ENCODE peak calls at places on chromosome 13, in five cellular contexts. R, C, U, F and Q are unnamed samples.

GRCh38 chr13:48580886-48581285 is 48.0 kb upstream of the RCBTB2 start:
- DNase-seq in R (no peak), C (no peak), U (no peak), F (no peak), Q (no peak)

GRCh38 chr13:66675620-66676019 is 554.5 kb downstream of the PCDH9 start:
- DNase-seq in R (no peak), C (no peak), U (no peak), F (no peak), Q (no peak)

GRCh38 chr13:31276386-31276785 is 76.6 kb downstream of the B3GLCT start:
- DNase-seq in R (no peak), C (no peak), U (no peak), F (no peak), Q (peak)

GRCh38 chr13:66780814-66781213 is 449.3 kb downstream of the PCDH9 start:
- DNase-seq in R (no peak), C (no peak), U (no peak), F (no peak), Q (no peak)

GRCh38 chr13:39311619-39312018 is 273.4 kb downstream of the NHLRC3 start:
- DNase-seq in R (no peak), C (no peak), U (peak), F (no peak), Q (no peak)

GRCh38 chr13:106520205-106521004 is 15.1 kb downstream of the EFNB2 start:
- DNase-seq in R (no peak), C (no peak), U (no peak), F (no peak), Q (peak)

GRCh38 chr13:46648166-46648607 is 95.2 kb downstream of the LRCH1 start:
- DNase-seq in R (peak), C (peak), U (no peak), F (no peak), Q (no peak)

GRCh38 chr13:47933688-47934011 is 67.4 kb downstream of the SUCLA2 start:
- DNase-seq in R (no peak), C (no peak), U (no peak), F (no peak), Q (peak)

GRCh38 chr13:48411281-48412099 is 1.4 kb downstream of the LPAR6 start:
- DNase-seq in R (peak), C (no peak), U (peak), F (no peak), Q (no peak)

GRCh38 chr13:43815204-43815603 is 28.4 kb upstream of the ENOX1 start:
- DNase-seq in R (no peak), C (no peak), U (no peak), F (peak), Q (peak)

GRCh38 chr13:52695856-52696255 is 43.2 kb downstream of the SUGT1 start:
- DNase-seq in R (no peak), C (no peak), U (no peak), F (no peak), Q (peak)

GRCh38 chr13:87234981-87235380 is 436.2 kb upstream of the SLITRK5 start:
- DNase-seq in R (no peak), C (no peak), U (no peak), F (no peak), Q (peak)

GRCh38 chr13:71759506-71760225 is 107.3 kb downstream of the DACH1 start:
- DNase-seq in R (peak), C (no peak), U (no peak), F (no peak), Q (no peak)

GRCh38 chr13:41004875-41005693 is 14.0 kb downstream of the ELF1 start:
- DNase-seq in R (no peak), C (no peak), U (no peak), F (no peak), Q (peak)

GRCh38 chr13:76764429-76764828 is 121.8 kb downstream of the KCTD12 start:
- DNase-seq in R (no peak), C (peak), U (peak), F (peak), Q (peak)

GRCh38 chr13:37878496-37878895 is 8.9 kb upstream of the TRPC4 start:
- DNase-seq in R (no peak), C (no peak), U (no peak), F (no peak), Q (peak)

GRCh38 chr13:112819816-112820215 is 130.0 kb downstream of the ATP11A start:
- DNase-seq in R (no peak), C (no peak), U (no peak), F (no peak), Q (peak)

GRCh38 chr13:84844473-84844872 is 954.7 kb downstream of the SLITRK6 start:
- DNase-seq in R (peak), C (no peak), U (no peak), F (no peak), Q (peak)

GRCh38 chr13:112067871-112068305 is 939 bp downstream of the SOX1 start:
- DNase-seq in R (no peak), C (no peak), U (no peak), F (no peak), Q (peak)

GRCh38 chr13:42577538-42577937 is 3.6 kb downstream of the TNFSF11 start:
- DNase-seq in R (no peak), C (no peak), U (no peak), F (no peak), Q (no peak)

GRCh38 chr13:42574435-42575311 is 721 bp downstream of the TNFSF11 start:
- DNase-seq in R (no peak), C (no peak), U (no peak), F (no peak), Q (no peak)

GRCh38 chr13:42575938-42576337 is 2.0 kb downstream of the TNFSF11 start:
- DNase-seq in R (no peak), C (no peak), U (no peak), F (no peak), Q (no peak)

GRCh38 chr13:42571895-42572294 is 2.1 kb upstream of the TNFSF11 start:
- DNase-seq in R (no peak), C (no peak), U (no peak), F (no peak), Q (no peak)

GRCh38 chr13:42574011-42574410 is at the start of gene TNFSF11:
- DNase-seq in R (no peak), C (no peak), U (no peak), F (no peak), Q (peak)
- H3K4me3 ChIP-seq in R (no peak), C (peak), U (peak), F (peak), Q (peak)

GRCh38 chr13:42270857-42271215 is 1.1 kb upstream of the AKAP11 start:
- DNase-seq in R (no peak), C (no peak), U (no peak), F (no peak), Q (no peak)
- H3K4me3 ChIP-seq in R (peak), C (peak), U (peak), F (peak), Q (no peak)

GRCh38 chr13:28429096-28429495 is 65.8 kb downstream of the FLT1 start:
- DNase-seq in R (no peak), C (no peak), U (no peak), F (no peak), Q (no peak)

GRCh38 chr13:28425796-28426195 is 69.1 kb downstream of the FLT1 start:
- DNase-seq in R (no peak), C (no peak), U (no peak), F (no peak), Q (no peak)

GRCh38 chr13:28434934-28435333 is 60.0 kb downstream of the FLT1 start:
- DNase-seq in R (no peak), C (no peak), U (no peak), F (no peak), Q (no peak)

GRCh38 chr13:28429685-28430290 is 65.1 kb downstream of the FLT1 start:
- DNase-seq in R (no peak), C (no peak), U (no peak), F (no peak), Q (no peak)
- H3K4me3 ChIP-seq in R (no peak), C (no peak), U (no peak), F (no peak), Q (no peak)

DNA sequence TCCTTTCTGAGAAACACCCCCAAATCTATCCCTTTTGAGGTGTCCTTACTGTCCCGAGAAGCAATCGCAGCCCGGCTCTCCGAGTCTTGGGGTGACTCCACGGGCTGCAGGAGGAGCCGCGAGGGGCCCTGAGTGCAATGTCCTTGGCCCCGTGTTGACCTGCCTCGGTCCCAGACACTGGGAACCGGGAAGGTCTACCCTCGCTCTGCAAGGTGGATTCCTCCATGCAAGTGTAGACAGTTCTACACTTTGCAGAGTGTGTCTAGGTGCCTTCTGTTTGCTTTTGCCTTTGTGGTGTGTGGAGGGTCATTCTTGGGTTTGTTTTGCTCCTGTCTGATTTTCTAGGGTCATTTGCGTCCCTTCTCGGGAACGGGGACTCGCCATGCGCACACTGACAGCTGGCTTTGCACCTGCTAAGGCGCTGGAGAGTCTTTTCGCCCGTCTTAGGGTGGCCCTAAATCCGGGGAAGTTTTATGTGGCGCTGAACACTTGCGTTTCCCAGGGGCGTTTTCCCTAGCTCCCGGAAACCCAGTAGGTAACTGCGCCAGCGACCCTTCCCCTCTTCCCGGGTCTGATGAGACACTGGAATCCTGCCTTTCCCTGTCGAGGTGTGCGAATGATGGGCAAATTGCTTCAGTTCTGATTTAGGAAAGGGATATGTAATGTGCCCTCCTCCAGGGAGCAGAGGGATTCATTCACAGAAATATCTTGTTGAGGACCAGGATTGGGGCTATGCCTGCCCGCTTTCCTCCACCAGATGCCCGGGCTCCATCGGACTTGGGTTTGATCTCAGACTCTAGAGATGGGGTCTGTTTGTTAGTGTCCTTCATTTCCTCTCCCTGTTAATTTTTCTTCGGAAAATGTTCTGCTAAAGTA is 755 bp downstream of the SERTM1 start:
- DNase-seq in R (no peak), C (no peak), U (no peak), F (no peak), Q (no peak)
- H3K4me3 ChIP-seq in R (peak), C (no peak), U (peak), F (peak), Q (peak)

GRCh38 chr13:27600712-27601111 is 19.6 kb downstream of the LNX2 start:
- DNase-seq in R (no peak), C (no peak), U (no peak), F (no peak), Q (no peak)

GRCh38 chr13:27599096-27599495 is 21.2 kb downstream of the LNX2 start:
- DNase-seq in R (no peak), C (no peak), U (no peak), F (no peak), Q (no peak)

GRCh38 chr13:27601771-27602170 is 18.6 kb downstream of the LNX2 start:
- DNase-seq in R (no peak), C (no peak), U (no peak), F (no peak), Q (no peak)

GRCh38 chr13:27599845-27600553 is 20.3 kb downstream of the LNX2 start:
- DNase-seq in R (no peak), C (no peak), U (peak), F (no peak), Q (peak)

GRCh38 chr13:27601208-27601607 is 19.1 kb downstream of the LNX2 start:
- DNase-seq in R (no peak), C (no peak), U (no peak), F (no peak), Q (no peak)
- H3K4me3 ChIP-seq in R (no peak), C (no peak), U (no peak), F (no peak), Q (no peak)

DNA sequence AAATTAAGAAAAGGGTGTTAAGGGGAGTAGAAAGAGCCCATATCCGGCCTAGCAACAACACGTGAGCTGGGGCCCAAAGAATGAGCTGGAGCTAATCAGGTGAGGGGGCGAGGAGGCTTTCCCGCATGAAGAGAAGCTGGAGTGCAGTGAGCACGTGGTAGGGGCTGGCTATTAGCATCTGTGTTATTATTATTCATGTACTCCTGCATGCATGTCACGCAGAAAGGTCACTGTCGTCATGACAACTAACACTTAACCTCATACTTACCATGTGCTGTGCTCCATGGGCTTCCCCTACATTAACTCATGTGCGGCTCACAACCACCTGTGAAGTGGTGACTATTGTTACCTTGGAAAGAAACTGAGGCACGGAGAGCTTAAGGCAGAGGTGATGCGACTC is 227.6 kb upstream of the UBL3 start:
- DNase-seq in R (no peak), C (no peak), U (no peak), F (no peak), Q (no peak)
- H3K4me3 ChIP-seq in R (no peak), C (no peak), U (no peak), F (no peak), Q (no peak)

DNA sequence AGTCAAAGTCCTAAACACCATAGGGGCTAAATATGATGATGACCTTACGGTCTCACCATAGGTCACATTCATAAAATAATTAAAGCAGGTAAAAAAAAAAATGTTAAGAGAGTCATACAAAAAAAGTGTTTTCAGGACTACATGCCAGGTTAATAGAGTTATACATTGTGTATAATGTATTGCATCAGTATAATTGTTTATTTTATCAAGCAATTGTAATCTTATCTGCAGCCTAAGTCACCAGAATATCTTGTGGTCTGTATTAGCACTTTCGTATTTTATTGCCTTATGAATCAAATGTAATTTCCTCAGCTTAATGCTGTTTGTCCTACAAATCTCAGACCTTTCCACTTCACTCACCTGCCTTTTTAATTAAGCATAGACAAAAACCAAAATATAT is 972.9 kb upstream of the PCDH20 start:
- DNase-seq in R (no peak), C (no peak), U (no peak), F (no peak), Q (no peak)
- H3K4me3 ChIP-seq in R (no peak), C (no peak), U (no peak), F (no peak), Q (no peak)